ENCODE peak calls at places on chromosomes 6 and 20, in six cellular contexts. C is HAP-1, P is IMR-90, M is ovary, R is mammary epithelial cell, A is endothelial cell of umbilical vein. Z is an unnamed sample. For H3K9me3, the result is how much of the 10 kb centered on the place peaks cover.

GRCh38 chr20:53813728-53814459 is 220.3 kb upstream of the ZNF217 start:
- DNase-seq in C (no peak), P (no peak), M (no peak), R (no peak), A (no peak), Z (no peak)

GRCh38 chr6:2966347-2966746 is 5.0 kb downstream of the SERPINB6 start:
- DNase-seq in C (no peak), P (no peak), M (no peak), R (no peak), A (no peak), Z (peak)

GRCh38 chr6:170106906-170107525 is 183.9 kb downstream of the DLL1 start:
- DNase-seq in C (no peak), P (no peak), M (peak), R (no peak), A (no peak), Z (peak)

GRCh38 chr6:7052441-7052936 is 55.3 kb upstream of the RREB1 start:
- DNase-seq in C (no peak), P (peak), M (peak), R (peak), A (no peak), Z (peak)

GRCh38 chr20:33437141-33437911 is 6.2 kb downstream of the SNTA1 start:
- DNase-seq in C (no peak), P (peak), M (peak), R (no peak), A (no peak), Z (peak)

GRCh38 chr6:35539223-35539622 is 26.5 kb upstream of the TULP1 start:
- DNase-seq in C (no peak), P (no peak), M (no peak), R (no peak), A (no peak), Z (no peak)

GRCh38 chr6:31901415-31901952 is 402 bp downstream of the ZBTB12 start:
- DNase-seq in C (no peak), P (peak), M (peak), R (no peak), A (peak), Z (peak)

GRCh38 chr20:25859649-25860530 is 163.2 kb upstream of the ZNF337 start:
- DNase-seq in C (peak), P (no peak), M (peak), R (peak), A (peak), Z (peak)

GRCh38 chr6:105879902-105880547 is 206.1 kb upstream of the PRDM1 start:
- DNase-seq in C (no peak), P (no peak), M (no peak), R (no peak), A (no peak), Z (peak)

GRCh38 chr20:44914924-44915323 is 5.1 kb downstream of the PABPC1L start:
- DNase-seq in C (no peak), P (no peak), M (no peak), R (no peak), A (no peak), Z (no peak)

GRCh38 chr6:43014434-43014909 is 423 bp downstream of the KLHDC3 start:
- DNase-seq in C (peak), P (peak), M (no peak), R (peak), A (peak), Z (no peak)

GRCh38 chr6:3796396-3796795 is 44.9 kb upstream of the PXDC1 start:
- DNase-seq in C (no peak), P (no peak), M (peak), R (peak), A (peak), Z (no peak)

GRCh38 chr6:25359191-25359861 is 80.2 kb downstream of the CARMIL1 start:
- DNase-seq in C (no peak), P (peak), M (peak), R (peak), A (no peak), Z (peak)

GRCh38 chr6:38155144-38155543 is 335.6 kb downstream of the ZFAND3 start:
- DNase-seq in C (no peak), P (peak), M (no peak), R (no peak), A (peak), Z (peak)

GRCh38 chr6:130629640-130630039 is 197.6 kb upstream of the SMLR1 start:
- DNase-seq in C (no peak), P (no peak), M (no peak), R (no peak), A (no peak), Z (no peak)

GRCh38 chr6:36954262-36954931 is at the start of gene PI16:
- DNase-seq in C (no peak), P (no peak), M (no peak), R (no peak), A (no peak), Z (no peak)

GRCh38 chr6:170147832-170148708 is 142.8 kb downstream of the DLL1 start:
- DNase-seq in C (no peak), P (no peak), M (no peak), R (no peak), A (no peak), Z (no peak)

GRCh38 chr6:49909508-49910047 is 43.2 kb upstream of the CRISP1 start:
- DNase-seq in C (no peak), P (no peak), M (no peak), R (no peak), A (no peak), Z (no peak)

GRCh38 chr6:105994522-105995402 is 91.4 kb upstream of the PRDM1 start:
- DNase-seq in C (peak), P (peak), M (peak), R (peak), A (peak), Z (peak)

GRCh38 chr20:54474866-54475265 is 527 bp upstream of the DOK5 start:
- DNase-seq in C (no peak), P (no peak), M (no peak), R (no peak), A (peak), Z (no peak)

GRCh38 chr6:100257661-100258395 is 206.9 kb downstream of the SIM1 start:
- DNase-seq in C (peak), P (peak), M (no peak), R (no peak), A (peak), Z (no peak)

GRCh38 chr6:43076093-43076927 is at the start of gene PTK7:
- DNase-seq in C (peak), P (peak), M (peak), R (peak), A (peak), Z (peak)

GRCh38 chr20:4973330-4974097 is 27.8 kb downstream of the SLC23A2 start:
- DNase-seq in C (no peak), P (peak), M (peak), R (no peak), A (peak), Z (peak)

GRCh38 chr6:44800171-44800671 is 412.7 kb downstream of the CDC5L start:
- DNase-seq in C (no peak), P (peak), M (no peak), R (peak), A (no peak), Z (peak)

GRCh38 chr6:51249798-51250197 is 431.1 kb downstream of the TFAP2B start:
- DNase-seq in C (no peak), P (no peak), M (no peak), R (no peak), A (no peak), Z (no peak)

GRCh38 chr6:128599036-128599435 is 78.6 kb upstream of the PTPRK start:
- DNase-seq in C (peak), P (no peak), M (no peak), R (peak), A (no peak), Z (no peak)

GRCh38 chr6:138724015-138724414 is 49.6 kb upstream of the CCDC28A start:
- DNase-seq in C (no peak), P (no peak), M (no peak), R (no peak), A (peak), Z (no peak)

GRCh38 chr20:62651285-62652021 is 9.2 kb downstream of the SLCO4A1 start:
- DNase-seq in C (no peak), P (peak), M (peak), R (no peak), A (no peak), Z (peak)

GRCh38 chr6:41073968-41074691 is 1.4 kb downstream of the NFYA start:
- DNase-seq in C (no peak), P (peak), M (no peak), R (no peak), A (peak), Z (no peak)

GRCh38 chr20:39547546-39548410 is 585.6 kb downstream of the DHX35 start:
- DNase-seq in C (no peak), P (no peak), M (no peak), R (no peak), A (no peak), Z (no peak)

GRCh38 chr6:160596433-160596832 is 67.6 kb downstream of the LPA start:
- DNase-seq in C (no peak), P (no peak), M (no peak), R (no peak), A (no peak), Z (no peak)
- H3K9me3 ChIP-seq in C (under half), P (under half), M (under half), R (under half), A (under half), Z (under half)

GRCh38 chr6:315921-316752 is 23.9 kb downstream of the DUSP22 start:
- DNase-seq in C (no peak), P (no peak), M (no peak), R (no peak), A (no peak), Z (no peak)
- H3K9me3 ChIP-seq in C (under half), P (under half), M (under half), R (under half), A (under half), Z (under half)

GRCh38 chr6:165092881-165093595 is 216.4 kb downstream of the C6orf118 start:
- DNase-seq in C (no peak), P (no peak), M (no peak), R (no peak), A (no peak), Z (no peak)
- H3K9me3 ChIP-seq in C (under half), P (under half), M (under half), R (under half), A (under half), Z (under half)

DNA sequence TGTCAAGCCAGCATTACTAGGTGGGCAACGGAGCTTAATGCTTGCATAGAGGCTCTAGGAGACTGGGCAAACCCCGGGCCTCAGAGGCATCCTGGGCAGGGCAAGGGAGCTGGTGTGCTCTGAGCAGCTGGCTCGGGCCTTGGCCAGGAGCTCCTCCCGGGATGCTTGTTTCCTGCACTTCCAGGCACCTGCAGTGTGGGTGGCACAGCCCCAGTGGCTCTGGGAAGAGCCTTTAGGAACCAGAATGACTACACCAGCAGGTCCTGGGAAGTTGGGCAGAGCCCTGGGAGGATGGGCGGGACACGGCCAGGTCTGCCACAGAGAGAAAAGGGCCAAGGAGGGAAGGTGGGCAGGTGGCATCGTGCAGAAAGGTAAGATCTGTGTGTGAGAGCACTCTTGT is 80.4 kb upstream of the CD93 start:
- DNase-seq in C (no peak), P (no peak), M (no peak), R (no peak), A (no peak), Z (no peak)
- H3K9me3 ChIP-seq in C (under half), P (under half), M (under half), R (under half), A (under half), Z (under half)

DNA sequence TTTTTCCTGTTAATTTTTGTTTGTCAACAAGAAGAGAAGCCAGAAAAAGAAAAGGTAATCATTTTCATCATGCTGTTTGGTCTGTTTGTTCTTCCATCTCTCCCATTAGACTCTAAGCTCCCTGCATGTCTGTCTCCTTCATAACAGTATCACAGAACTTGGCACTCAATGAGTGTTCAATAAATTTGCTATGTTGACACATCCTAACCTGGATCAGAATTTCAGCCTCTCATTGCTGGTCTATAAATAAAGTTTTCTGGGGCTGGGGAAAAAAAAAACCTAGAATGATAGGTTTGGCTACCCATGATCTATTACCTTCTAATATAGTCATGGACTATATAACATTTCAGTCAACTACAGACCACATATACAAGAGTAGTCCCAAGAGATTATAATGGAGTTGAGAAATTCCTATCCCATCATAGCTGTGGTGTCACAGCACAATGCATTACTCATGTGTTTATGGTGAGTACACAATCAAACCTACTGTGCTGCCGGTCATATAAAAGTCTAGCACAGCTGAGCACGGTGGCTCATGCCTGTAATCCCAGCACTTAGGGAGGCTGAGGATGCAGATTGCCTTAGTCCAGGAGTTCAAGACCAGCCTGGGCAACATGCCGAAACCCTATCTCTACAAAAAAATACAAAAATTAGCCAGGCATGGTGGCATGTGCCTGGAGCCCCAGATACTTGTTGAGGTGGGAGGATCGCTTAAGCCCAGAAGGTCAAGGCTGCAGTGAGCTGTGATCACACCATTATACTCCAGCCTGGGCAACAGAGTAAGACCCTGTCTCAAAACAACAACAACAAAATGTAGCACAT is 5.9 kb downstream of the NUDT3 start:
- DNase-seq in C (peak), P (peak), M (no peak), R (peak), A (peak), Z (no peak)
- H3K9me3 ChIP-seq in C (under half), P (under half), M (under half), R (under half), A (under half), Z (under half)

DNA sequence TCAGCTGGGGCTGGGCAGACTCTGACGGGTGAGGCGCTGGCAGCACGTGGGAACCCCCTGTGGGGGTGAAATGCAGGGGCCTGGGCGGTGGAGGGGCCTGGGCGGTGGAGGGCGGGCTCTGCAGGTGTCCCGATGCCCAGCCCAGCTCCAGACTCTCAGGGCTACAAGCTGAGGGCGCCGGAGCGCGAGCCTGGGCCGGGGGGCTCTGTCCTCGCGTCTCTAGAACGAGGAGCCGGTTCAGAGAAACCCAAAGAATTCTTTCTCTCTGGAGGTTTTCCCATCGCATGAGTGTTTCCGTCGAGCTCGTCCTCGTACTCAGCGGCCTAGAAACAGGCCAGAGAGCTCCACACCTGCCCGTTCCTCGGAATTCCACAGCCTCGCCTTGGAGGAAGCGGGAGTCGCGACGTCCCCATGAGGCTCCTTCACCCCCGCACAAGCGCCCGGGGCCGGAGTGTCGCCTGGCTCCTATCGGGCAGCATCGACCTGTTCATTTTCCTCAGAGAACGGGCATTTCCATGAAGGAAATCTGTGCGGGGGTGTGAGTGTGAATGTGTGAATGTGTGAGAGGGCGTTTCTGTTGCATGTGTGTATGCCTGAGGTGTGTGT is 76.9 kb downstream of the SMOC2 start:
- DNase-seq in C (no peak), P (no peak), M (no peak), R (no peak), A (no peak), Z (no peak)
- H3K9me3 ChIP-seq in C (under half), P (half or more), M (under half), R (under half), A (under half), Z (under half)

GRCh38 chr20:55935448-55936221 is 69.7 kb downstream of the CBLN4 start:
- DNase-seq in C (no peak), P (no peak), M (peak), R (no peak), A (no peak), Z (no peak)
- H3K9me3 ChIP-seq in C (under half), P (under half), M (under half), R (under half), A (under half), Z (under half)

DNA sequence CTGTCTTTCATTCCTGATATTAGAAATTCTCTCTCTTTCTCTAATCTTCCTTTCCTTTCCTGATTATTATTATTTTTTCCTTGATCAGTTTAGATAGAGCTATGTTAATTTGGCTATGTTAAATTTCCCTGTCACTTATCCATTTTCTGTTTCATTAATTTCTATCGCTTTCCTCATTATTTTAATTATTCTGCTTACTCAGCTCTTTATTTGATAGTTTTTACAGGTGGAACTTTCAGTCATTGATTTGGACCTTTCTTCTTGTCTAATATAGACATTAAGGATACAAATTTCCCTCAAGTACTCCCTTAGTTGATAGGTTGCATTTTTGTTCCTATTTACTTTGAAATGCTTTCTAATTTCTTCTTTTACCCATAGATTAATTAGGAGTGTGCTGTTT is 442.3 kb downstream of the CDH26 start:
- DNase-seq in C (no peak), P (no peak), M (no peak), R (no peak), A (no peak), Z (no peak)
- H3K9me3 ChIP-seq in C (under half), P (under half), M (under half), R (under half), A (under half), Z (under half)

GRCh38 chr6:27400877-27401642 is 12.5 kb downstream of the ZNF391 start:
- DNase-seq in C (no peak), P (no peak), M (no peak), R (no peak), A (no peak), Z (no peak)
- H3K9me3 ChIP-seq in C (under half), P (under half), M (under half), R (under half), A (under half), Z (under half)

GRCh38 chr20:3121955-3122610 is 37.6 kb upstream of the AVP start:
- DNase-seq in C (no peak), P (no peak), M (no peak), R (no peak), A (no peak), Z (no peak)
- H3K9me3 ChIP-seq in C (under half), P (under half), M (under half), R (under half), A (under half), Z (under half)